ENCODE peak calls at places on chromosomes 4 and X, in five cellular contexts. T is testis, L is sigmoid colon, N is adrenal gland, R is uterus. I is an unnamed sample. For H3K9me3, the result is how much of the 10 kb centered on the place peaks cover.

GRCh38 chrX:14817559-14817958 is 55.3 kb downstream of the FANCB start:
- DNase-seq in T (no peak), L (no peak), N (no peak), R (no peak), I (no peak)

GRCh38 chrX:39477031-39477430 is 620.7 kb downstream of the BCOR start:
- DNase-seq in T (no peak), L (no peak), N (no peak), R (no peak), I (no peak)

GRCh38 chr4:82469776-82470345 is 39.5 kb downstream of the ENOPH1 start:
- DNase-seq in T (peak), L (no peak), N (peak), R (no peak), I (no peak)

GRCh38 chr4:21769404-21770147 is 179.0 kb downstream of the KCNIP4 start:
- DNase-seq in T (no peak), L (no peak), N (no peak), R (no peak), I (no peak)

GRCh38 chrX:41090568-41091238 is 5.5 kb downstream of the USP9X start:
- DNase-seq in T (no peak), L (no peak), N (no peak), R (no peak), I (no peak)

GRCh38 chrX:104419211-104419610 is 146.8 kb upstream of the IL1RAPL2 start:
- DNase-seq in T (no peak), L (no peak), N (no peak), R (no peak), I (no peak)

GRCh38 chrX:153971124-153971631 is 440 bp downstream of the HCFC1 start:
- DNase-seq in T (peak), L (peak), N (peak), R (peak), I (peak)

GRCh38 chrX:68443155-68443868 is 10.0 kb upstream of the OPHN1 start:
- DNase-seq in T (no peak), L (no peak), N (no peak), R (no peak), I (no peak)

GRCh38 chr4:101953949-101954348 is 163.4 kb downstream of the BANK1 start:
- DNase-seq in T (no peak), L (no peak), N (no peak), R (no peak), I (no peak)

GRCh38 chr4:89307446-89308160 is at the start of gene GPRIN3:
- DNase-seq in T (peak), L (peak), N (peak), R (peak), I (peak)

GRCh38 chr4:113943085-113943484 is 36.4 kb downstream of the ARSJ start:
- DNase-seq in T (no peak), L (no peak), N (no peak), R (no peak), I (no peak)

GRCh38 chr4:108216510-108216909 is 47.8 kb upstream of the LEF1 start:
- DNase-seq in T (no peak), L (no peak), N (no peak), R (no peak), I (no peak)

GRCh38 chr4:158172558-158173258 is at the start of gene GASK1B:
- DNase-seq in T (peak), L (no peak), N (peak), R (peak), I (no peak)

GRCh38 chr4:153792007-153792892 is 3.4 kb upstream of the SFRP2 start:
- DNase-seq in T (peak), L (peak), N (peak), R (no peak), I (no peak)

GRCh38 chrX:14344172-14344940 is 185.0 kb upstream of the GLRA2 start:
- DNase-seq in T (no peak), L (no peak), N (no peak), R (no peak), I (no peak)

GRCh38 chr4:55742655-55743191 is 76.9 kb upstream of the EXOC1L start:
- DNase-seq in T (peak), L (no peak), N (no peak), R (no peak), I (no peak)

GRCh38 chrX:109261279-109261678 is 220.6 kb downstream of the GUCY2F start:
- DNase-seq in T (no peak), L (no peak), N (no peak), R (no peak), I (no peak)

GRCh38 chr4:120991885-120992284 is 69.4 kb upstream of the PRDM5 start:
- DNase-seq in T (no peak), L (no peak), N (no peak), R (no peak), I (no peak)

GRCh38 chrX:23383411-23383810 is 48.8 kb downstream of the PTCHD1 start:
- DNase-seq in T (no peak), L (no peak), N (no peak), R (no peak), I (no peak)

GRCh38 chr4:179307297-179308136 is 1865.3 kb upstream of the AGA start:
- DNase-seq in T (peak), L (no peak), N (peak), R (no peak), I (no peak)

GRCh38 chr4:149796381-149796780 is 19.3 kb downstream of the IQCM start:
- DNase-seq in T (no peak), L (no peak), N (no peak), R (no peak), I (no peak)

GRCh38 chr4:101418055-101418454 is 70.7 kb upstream of the PPP3CA start:
- DNase-seq in T (no peak), L (no peak), N (no peak), R (no peak), I (peak)

GRCh38 chr4:7554885-7555284 is 120.2 kb upstream of the PSAPL1 start:
- DNase-seq in T (no peak), L (no peak), N (no peak), R (no peak), I (no peak)
- H3K9me3 ChIP-seq in T (under half), L (under half), N (under half), R (under half), I (under half)

GRCh38 chr4:87422104-87423052 is at the start of gene NUDT9:
- DNase-seq in T (peak), L (peak), N (peak), R (peak), I (peak)
- TF ChIP-seq CTCF in T (no peak), L (no peak), N (no peak), R (no peak), I (no peak)

DNA sequence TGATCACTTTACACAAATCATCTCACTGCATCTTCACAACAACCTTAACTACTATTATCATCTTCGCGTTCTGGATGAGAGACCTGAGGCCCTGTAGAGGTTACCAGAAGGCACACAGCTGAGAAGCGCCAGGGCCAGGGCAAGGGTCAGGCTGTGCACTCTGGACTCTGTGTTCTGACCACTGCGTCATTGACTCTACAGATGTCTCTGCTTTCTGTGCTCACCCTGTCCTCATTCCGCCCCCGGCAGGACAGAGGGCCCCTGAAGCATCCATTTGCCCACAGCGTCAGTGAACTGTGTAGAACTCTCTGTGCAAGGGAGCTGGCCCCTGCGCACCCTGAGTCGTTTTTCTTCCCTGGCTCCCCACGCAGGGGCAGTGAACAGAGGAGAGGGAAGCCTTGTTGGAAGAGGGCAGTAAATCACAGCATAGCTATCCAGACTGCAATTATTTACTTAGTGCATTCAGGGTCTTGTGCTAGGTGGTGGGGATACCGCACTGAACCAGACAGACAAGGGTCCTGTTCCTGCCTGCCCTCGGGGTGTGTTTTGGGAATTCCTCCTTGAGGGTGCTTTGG is 6.1 kb upstream of the WAS start:
- DNase-seq in T (no peak), L (no peak), N (no peak), R (no peak), I (peak)
- TF ChIP-seq POLR2A in T (no peak), L (no peak), N (no peak), R (no peak), I (no peak)

GRCh38 chrX:66602381-66602938 is 36.4 kb downstream of the EDA2R start:
- DNase-seq in T (no peak), L (no peak), N (no peak), R (no peak), I (no peak)

DNA sequence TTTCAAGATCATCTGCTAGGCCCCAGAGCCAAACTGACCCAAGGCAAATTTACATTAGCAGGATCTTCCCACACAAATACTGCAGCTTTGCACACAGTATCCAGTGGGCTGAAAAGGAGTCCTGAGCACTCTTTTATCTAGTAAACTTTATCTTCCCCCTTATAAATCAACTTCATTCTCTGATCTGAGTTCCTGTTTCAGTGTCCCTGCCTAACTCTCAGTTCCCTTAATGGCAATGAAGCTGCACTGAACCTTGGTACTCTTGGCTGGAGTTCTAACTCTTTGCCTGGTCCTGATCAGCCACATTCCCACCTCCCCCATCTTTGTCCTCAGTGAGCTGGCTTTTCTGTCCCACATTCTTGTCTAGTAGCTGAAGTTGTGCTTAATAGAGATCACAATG is 37.4 kb downstream of the EDA2R start:
- DNase-seq in T (no peak), L (no peak), N (no peak), R (no peak), I (no peak)
- H3K9me3 ChIP-seq in T (under half), L (under half), N (under half), R (under half), I (under half)

GRCh38 chrX:1592128-1592862 is 891 bp downstream of the AKAP17A start:
- DNase-seq in T (no peak), L (no peak), N (peak), R (no peak), I (peak)
- TF ChIP-seq CTCF in T (no peak), L (no peak), N (no peak), R (no peak), I (no peak)

DNA sequence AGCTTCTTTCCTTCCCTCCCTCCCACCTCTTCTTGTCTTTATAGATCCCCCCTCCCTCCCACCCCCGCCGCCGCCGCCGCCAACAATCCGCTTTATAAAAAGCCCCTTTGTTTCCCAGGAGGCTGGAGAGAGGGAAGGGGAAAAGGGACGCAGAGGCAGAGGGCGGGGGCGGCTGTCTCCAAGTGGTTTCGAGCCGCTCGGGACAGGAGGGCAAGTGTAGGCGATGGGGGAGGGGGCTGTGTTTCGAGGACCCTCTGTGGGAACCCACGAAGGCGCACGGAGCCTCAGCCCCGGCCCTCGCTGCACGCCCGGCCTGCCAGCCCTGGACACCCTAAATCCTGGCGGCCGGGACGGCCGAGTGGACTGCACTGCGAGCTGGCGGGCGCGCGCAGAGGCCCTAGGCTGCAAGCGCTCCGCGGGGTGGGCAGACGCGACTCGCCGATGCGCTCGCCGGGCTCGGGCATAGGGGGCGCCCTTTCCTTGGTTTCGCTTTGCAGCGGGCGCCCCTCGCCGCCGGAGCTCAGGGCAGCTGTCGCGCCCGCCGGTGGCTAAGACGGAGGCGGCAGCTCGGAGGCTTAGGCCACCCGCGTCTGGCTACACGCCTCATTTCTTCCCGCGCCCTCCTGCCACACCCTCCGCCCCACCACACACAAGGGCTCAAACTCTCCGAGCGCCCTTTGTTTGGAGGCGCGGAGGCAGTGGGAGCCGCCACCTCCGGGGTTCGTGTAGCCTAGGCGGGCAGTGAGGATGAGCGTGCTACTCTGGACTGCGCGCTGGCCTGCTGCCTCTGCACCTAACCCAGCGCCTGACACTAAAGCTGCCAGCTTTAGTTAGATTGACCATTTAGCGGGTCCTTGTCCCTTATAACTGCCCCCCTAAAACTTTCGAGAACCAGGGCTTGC is 2.2 kb downstream of the MAMLD1 start:
- DNase-seq in T (peak), L (peak), N (peak), R (peak), I (peak)
- TF ChIP-seq POLR2A in T (no peak), L (no peak), N (peak), R (peak), I (no peak)

GRCh38 chr4:32425243-32425642 is 1705.1 kb downstream of the PCDH7 start:
- DNase-seq in T (no peak), L (no peak), N (no peak), R (no peak), I (no peak)
- H3K9me3 ChIP-seq in T (under half), L (under half), N (under half), R (under half), I (under half)